ENCODE peak calls at places on chromosomes 12 and 14, in eight cellular contexts. F is left ventricle myocardium inferior, V is Peyer's patch, U is tibial nerve, K is HCT116, C is endodermal cell, Q is lower lobe of right lung, J is psoas muscle. O is an unnamed sample. For H3K4me1, the result is how much of the 10 kb centered on the place peaks cover.

GRCh38 chr12:3527181-3527580 is 36.2 kb downstream of the PRMT8 start:
- DNase-seq in F (no peak), V (no peak), U (no peak), K (peak), C (no peak), Q (no peak), J (no peak), O (no peak)

GRCh38 chr14:99522934-99523660 is 41.9 kb downstream of the CCNK start:
- DNase-seq in F (peak), V (no peak), U (no peak), K (no peak), C (peak), Q (peak), J (peak), O (no peak)

GRCh38 chr12:16269941-16270340 is 7.5 kb downstream of the SLC15A5 start:
- DNase-seq in F (no peak), V (no peak), U (no peak), K (no peak), C (no peak), Q (no peak), J (no peak), O (no peak)

GRCh38 chr12:116318738-116319050 is 41.2 kb upstream of the MED13L start:
- DNase-seq in F (no peak), V (no peak), U (no peak), K (no peak), C (no peak), Q (no peak), J (no peak), O (no peak)

GRCh38 chr12:77102691-77103090 is 37.3 kb upstream of the E2F7 start:
- DNase-seq in F (no peak), V (no peak), U (no peak), K (peak), C (no peak), Q (no peak), J (no peak), O (no peak)

GRCh38 chr12:117277875-117278274 is 83.6 kb downstream of the NOS1 start:
- DNase-seq in F (no peak), V (no peak), U (no peak), K (no peak), C (peak), Q (no peak), J (no peak), O (no peak)

GRCh38 chr14:92973265-92973797 is 50.4 kb downstream of the CHGA start:
- DNase-seq in F (peak), V (no peak), U (peak), K (no peak), C (peak), Q (peak), J (peak), O (peak)

GRCh38 chr12:67540920-67541624 is 107.5 kb upstream of the DYRK2 start:
- DNase-seq in F (no peak), V (no peak), U (no peak), K (no peak), C (no peak), Q (no peak), J (no peak), O (no peak)

GRCh38 chr14:52342849-52343606 is 28.9 kb downstream of the PTGER2 start:
- DNase-seq in F (no peak), V (no peak), U (no peak), K (no peak), C (no peak), Q (no peak), J (no peak), O (no peak)

GRCh38 chr12:109065154-109065852 is 12.9 kb downstream of the USP30 start:
- DNase-seq in F (no peak), V (no peak), U (no peak), K (no peak), C (no peak), Q (no peak), J (no peak), O (no peak)

GRCh38 chr12:46516933-46517578 is 144.5 kb upstream of the SLC38A2 start:
- DNase-seq in F (no peak), V (no peak), U (no peak), K (no peak), C (no peak), Q (no peak), J (no peak), O (no peak)

GRCh38 chr12:65162609-65163008 is 6.8 kb upstream of the LEMD3 start:
- DNase-seq in F (no peak), V (no peak), U (no peak), K (no peak), C (no peak), Q (no peak), J (no peak), O (no peak)

GRCh38 chr12:16189849-16190248 is 87.6 kb downstream of the SLC15A5 start:
- DNase-seq in F (no peak), V (no peak), U (no peak), K (no peak), C (no peak), Q (no peak), J (no peak), O (no peak)

GRCh38 chr12:5964913-5965900 is 20.1 kb upstream of the ANO2 start:
- DNase-seq in F (no peak), V (no peak), U (no peak), K (no peak), C (peak), Q (no peak), J (no peak), O (no peak)

GRCh38 chr12:89064780-89065179 is 287.5 kb downstream of the DUSP6 start:
- DNase-seq in F (no peak), V (no peak), U (no peak), K (peak), C (no peak), Q (no peak), J (no peak), O (no peak)

GRCh38 chr14:63964063-63964462 is 111.3 kb downstream of the SYNE2 start:
- DNase-seq in F (no peak), V (no peak), U (no peak), K (no peak), C (no peak), Q (no peak), J (no peak), O (no peak)

GRCh38 chr14:95482967-95483842 is 33.2 kb downstream of the SYNE3 start:
- DNase-seq in F (peak), V (no peak), U (peak), K (peak), C (peak), Q (peak), J (peak), O (peak)

GRCh38 chr14:22650960-22651521 is 6.9 kb upstream of the OR6J1 start:
- DNase-seq in F (no peak), V (no peak), U (no peak), K (peak), C (no peak), Q (no peak), J (no peak), O (no peak)

GRCh38 chr14:37088356-37088755 is 84.0 kb downstream of the SLC25A21 start:
- DNase-seq in F (no peak), V (no peak), U (no peak), K (no peak), C (no peak), Q (no peak), J (no peak), O (no peak)

GRCh38 chr12:52942914-52943207 is 6.1 kb upstream of the KRT18 start:
- DNase-seq in F (no peak), V (no peak), U (no peak), K (no peak), C (no peak), Q (no peak), J (no peak), O (no peak)

GRCh38 chr12:83793616-83794015 is 1106.9 kb downstream of the TMTC2 start:
- DNase-seq in F (no peak), V (no peak), U (no peak), K (no peak), C (no peak), Q (no peak), J (no peak), O (no peak)

GRCh38 chr14:93976477-93977057 is at the start of gene ASB2:
- DNase-seq in F (no peak), V (peak), U (no peak), K (no peak), C (no peak), Q (no peak), J (no peak), O (no peak)

GRCh38 chr12:74066476-74066875 is 471.2 kb upstream of the ATXN7L3B start:
- DNase-seq in F (no peak), V (no peak), U (no peak), K (no peak), C (no peak), Q (no peak), J (no peak), O (no peak)

GRCh38 chr12:57487597-57488396 is at the start of gene MARS1:
- DNase-seq in F (peak), V (peak), U (peak), K (peak), C (peak), Q (peak), J (peak), O (peak)

GRCh38 chr12:2039034-2039433 is 13.8 kb upstream of the CACNA1C start:
- DNase-seq in F (no peak), V (no peak), U (no peak), K (no peak), C (no peak), Q (no peak), J (no peak), O (no peak)

GRCh38 chr12:43317156-43317555 is 234.8 kb downstream of the ADAMTS20 start:
- DNase-seq in F (no peak), V (no peak), U (no peak), K (no peak), C (no peak), Q (no peak), J (no peak), O (no peak)

GRCh38 chr12:71125949-71126348 is 31.9 kb downstream of the TSPAN8 start:
- DNase-seq in F (no peak), V (no peak), U (no peak), K (no peak), C (no peak), Q (no peak), J (no peak), O (no peak)

GRCh38 chr12:86134571-86134970 is 121.6 kb downstream of the MGAT4C start:
- DNase-seq in F (no peak), V (no peak), U (no peak), K (no peak), C (no peak), Q (no peak), J (no peak), O (no peak)

GRCh38 chr14:77140937-77141591 is 527 bp downstream of the ZDHHC22 start:
- DNase-seq in F (no peak), V (no peak), U (no peak), K (no peak), C (peak), Q (no peak), J (no peak), O (no peak)

GRCh38 chr12:19030603-19031002 is 98.9 kb upstream of the PLEKHA5 start:
- DNase-seq in F (no peak), V (no peak), U (no peak), K (no peak), C (no peak), Q (no peak), J (no peak), O (no peak)

GRCh38 chr14:46344327-46344937 is 307.1 kb downstream of the RPL10L start:
- DNase-seq in F (no peak), V (no peak), U (no peak), K (peak), C (peak), Q (no peak), J (no peak), O (peak)

GRCh38 chr12:128727461-128727860 is 96.3 kb downstream of the SLC15A4 start:
- DNase-seq in F (no peak), V (no peak), U (no peak), K (no peak), C (no peak), Q (no peak), J (no peak), O (no peak)

DNA sequence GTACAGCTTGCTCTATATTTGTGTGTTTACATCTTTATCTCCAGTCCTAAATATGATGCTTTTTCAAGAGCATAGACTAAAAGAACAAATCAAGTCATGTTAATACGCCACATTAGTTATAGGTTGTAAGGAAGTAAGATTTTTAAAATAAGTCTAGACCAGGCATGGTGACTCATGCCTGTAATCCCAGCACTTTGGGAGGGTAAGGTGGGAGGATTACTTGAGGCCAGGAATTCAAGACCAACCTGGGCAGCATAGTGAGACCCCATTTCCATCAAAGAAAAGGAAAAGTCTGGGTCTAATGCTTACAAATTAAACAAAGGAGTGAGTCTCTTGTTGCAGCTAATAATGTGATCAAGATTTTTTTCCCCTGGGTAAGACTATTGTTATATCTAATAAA is 118.9 kb downstream of the GPR135 start:
- DNase-seq in F (no peak), V (no peak), U (no peak), K (no peak), C (no peak), Q (no peak), J (no peak), O (no peak)
- H3K4me1 ChIP-seq in F (half or more), V (under half), U (under half), K (under half), C (under half), Q (under half), J (under half), O (under half)

GRCh38 chr12:91990525-91990924 is 155.1 kb downstream of the BTG1 start:
- DNase-seq in F (no peak), V (no peak), U (no peak), K (no peak), C (no peak), Q (no peak), J (no peak), O (no peak)

GRCh38 chr12:91989143-91989542 is 156.5 kb downstream of the BTG1 start:
- DNase-seq in F (no peak), V (no peak), U (no peak), K (no peak), C (no peak), Q (no peak), J (no peak), O (no peak)

GRCh38 chr12:91993287-91994028 is 152.2 kb downstream of the BTG1 start:
- DNase-seq in F (no peak), V (no peak), U (no peak), K (no peak), C (no peak), Q (no peak), J (no peak), O (no peak)

GRCh38 chr12:91994208-91994797 is 151.3 kb downstream of the BTG1 start:
- DNase-seq in F (no peak), V (no peak), U (no peak), K (no peak), C (no peak), Q (no peak), J (no peak), O (no peak)

DNA sequence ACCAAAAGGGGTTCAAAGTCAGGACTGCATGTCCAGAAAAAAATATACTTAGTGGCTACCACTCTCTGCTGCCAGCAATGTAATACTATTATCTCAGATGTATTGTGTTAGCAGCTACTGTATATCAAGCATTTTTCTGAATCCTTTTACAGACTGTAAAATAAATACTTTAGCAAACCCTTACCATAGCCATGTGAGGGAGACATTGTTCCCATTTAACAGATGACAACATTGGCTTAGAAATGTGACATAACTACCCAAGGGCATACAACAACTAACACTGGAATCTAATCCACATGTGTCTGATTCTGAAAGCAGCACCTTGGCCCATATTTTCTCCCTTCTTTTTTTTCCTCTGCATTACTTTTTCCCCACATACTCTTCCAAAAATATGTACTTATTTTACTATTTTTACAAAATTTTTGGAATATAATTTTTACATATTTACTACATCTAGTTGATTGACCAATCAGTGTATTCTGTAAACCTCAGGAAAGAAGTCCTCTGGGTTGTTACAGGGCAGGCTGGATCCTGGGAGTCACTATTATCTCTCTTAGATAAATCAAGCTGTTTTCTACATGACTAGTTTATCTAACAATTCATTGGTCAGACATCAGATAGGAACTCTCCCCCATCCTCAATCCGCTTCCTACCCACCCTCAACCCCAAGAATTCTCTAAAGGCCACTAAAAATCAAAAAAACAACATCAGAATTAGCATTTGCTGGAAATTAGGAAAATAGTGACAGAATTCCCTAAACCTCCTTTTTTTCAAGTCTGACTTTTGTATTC is 154.1 kb downstream of the BTG1 start:
- DNase-seq in F (no peak), V (no peak), U (no peak), K (no peak), C (no peak), Q (no peak), J (no peak), O (no peak)
- TF ChIP-seq CTCF in F (no peak), V (peak), U (no peak), K (no peak), C (no peak), Q (no peak), J (no peak), O (no peak)

GRCh38 chr12:124508323-124509096 is 58.9 kb downstream of the NCOR2 start:
- DNase-seq in F (no peak), V (no peak), U (peak), K (no peak), C (no peak), Q (no peak), J (peak), O (no peak)

GRCh38 chr12:124505001-124505818 is 62.2 kb downstream of the NCOR2 start:
- DNase-seq in F (no peak), V (no peak), U (no peak), K (no peak), C (no peak), Q (no peak), J (no peak), O (no peak)

GRCh38 chr12:124506145-124506831 is 61.1 kb downstream of the NCOR2 start:
- DNase-seq in F (peak), V (no peak), U (peak), K (no peak), C (peak), Q (peak), J (peak), O (peak)

GRCh38 chr12:124507188-124508109 is 60.0 kb downstream of the NCOR2 start:
- DNase-seq in F (peak), V (no peak), U (peak), K (no peak), C (no peak), Q (no peak), J (peak), O (peak)

DNA sequence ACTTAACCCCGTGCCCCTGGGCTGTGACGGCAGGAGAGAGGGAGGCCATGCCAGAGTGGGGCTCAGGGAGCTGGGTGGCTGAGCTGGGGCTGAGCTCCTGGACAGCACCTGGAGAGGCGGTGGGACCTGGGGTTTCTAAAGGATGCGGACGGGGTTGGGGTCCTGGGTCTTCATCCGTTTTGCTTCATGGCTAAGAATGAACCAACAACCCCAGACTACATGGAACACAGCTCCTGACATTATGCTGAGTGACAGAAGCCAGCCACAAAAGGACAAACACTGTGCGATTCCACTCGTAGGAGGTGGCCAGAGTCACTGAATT is 60.6 kb downstream of the NCOR2 start:
- DNase-seq in F (no peak), V (no peak), U (no peak), K (no peak), C (no peak), Q (no peak), J (no peak), O (no peak)
- H3K4me1 ChIP-seq in F (half or more), V (under half), U (under half), K (under half), C (under half), Q (half or more), J (half or more), O (half or more)

DNA sequence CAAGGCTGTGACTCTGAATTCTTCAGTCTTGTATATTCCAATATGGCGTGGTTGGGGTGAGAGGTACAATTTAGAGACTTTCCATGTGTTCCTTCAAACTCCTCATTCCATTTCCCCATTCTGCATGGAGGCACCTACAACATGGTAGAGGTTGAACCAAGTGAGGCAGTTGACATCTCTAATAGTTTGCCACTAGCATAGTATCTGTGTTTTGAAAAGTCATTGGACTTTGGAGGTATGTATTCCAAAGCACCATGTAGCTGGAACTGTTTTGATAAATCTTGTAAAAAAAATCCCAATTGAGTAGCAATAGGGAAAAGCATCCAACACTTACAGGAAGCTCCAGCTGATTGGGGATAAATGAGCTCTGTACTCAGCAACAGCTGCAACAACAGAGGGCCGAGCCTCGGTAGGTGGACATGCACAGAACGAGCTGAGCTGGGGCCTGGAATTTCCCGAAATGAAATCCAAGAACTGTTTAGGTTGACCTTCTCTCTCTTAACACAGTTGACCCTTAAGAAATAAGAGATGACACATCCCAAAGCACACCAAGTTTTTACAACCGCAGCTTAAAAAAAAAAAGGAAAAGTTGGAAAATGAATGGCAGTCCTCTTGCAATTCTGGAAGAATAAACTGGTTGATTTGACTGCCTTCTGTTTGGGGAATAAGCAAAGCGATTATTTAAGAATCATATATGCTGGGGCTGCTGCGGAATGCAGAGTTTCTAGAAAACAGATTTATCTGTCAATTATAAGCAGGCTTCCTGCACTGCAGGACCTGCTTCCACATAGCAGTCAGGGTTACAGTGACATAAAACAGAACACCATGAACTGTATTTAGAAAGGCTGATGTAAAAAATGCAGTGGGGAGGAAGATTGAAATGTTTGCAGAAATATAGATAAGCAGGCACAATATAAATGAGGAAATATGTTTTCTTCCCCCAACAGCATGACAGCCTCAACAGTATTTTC is 194.6 kb upstream of the KRR1 start:
- DNase-seq in F (peak), V (no peak), U (no peak), K (peak), C (no peak), Q (no peak), J (peak), O (peak)
- TF ChIP-seq CTCF in F (no peak), V (no peak), U (no peak), K (no peak), C (no peak), Q (no peak), J (no peak), O (no peak)